ENCODE peak calls at places on chromosome 16, in five cellular contexts. One of them, this sample, is unnamed.

GRCh38 chr16:88130016-88130415 is 178.8 kb downstream of the BANP start:
- DNase-seq in skeletal muscle cell: no peak
- DNase-seq in stimulated activated CD8-positive, alpha-beta memory T cell treated with anti-CD3 and anti-CD28 coated beads, Interleukin-12 subunit alpha, Interleukin-12 subunit beta, amount 100 ng/mL, for 1 hour: no peak
- DNase-seq in right atrium auricular region: no peak
- DNase-seq in NCI-H1105 treated with DMSO at 0.1 percent for 48 hours: no peak
- DNase-seq in this sample: no peak

GRCh38 chr16:29900888-29901606 is 759 bp downstream of the ASPHD1 start:
- DNase-seq in skeletal muscle cell: no peak
- DNase-seq in stimulated activated CD8-positive, alpha-beta memory T cell treated with anti-CD3 and anti-CD28 coated beads, Interleukin-12 subunit alpha, Interleukin-12 subunit beta, amount 100 ng/mL, for 1 hour: no peak
- DNase-seq in right atrium auricular region: no peak
- DNase-seq in NCI-H1105 treated with DMSO at 0.1 percent for 48 hours: no peak
- DNase-seq in this sample: no peak

GRCh38 chr16:74700206-74701040 is at the start of gene MLKL:
- DNase-seq in skeletal muscle cell: no peak
- DNase-seq in stimulated activated CD8-positive, alpha-beta memory T cell treated with anti-CD3 and anti-CD28 coated beads, Interleukin-12 subunit alpha, Interleukin-12 subunit beta, amount 100 ng/mL, for 1 hour: peak; percentile 37
- DNase-seq in right atrium auricular region: peak; percentile 67
- DNase-seq in NCI-H1105 treated with DMSO at 0.1 percent for 48 hours: no peak
- DNase-seq in this sample: no peak

GRCh38 chr16:83701494-83701893 is 106.3 kb upstream of the HSBP1 start:
- DNase-seq in skeletal muscle cell: no peak
- DNase-seq in stimulated activated CD8-positive, alpha-beta memory T cell treated with anti-CD3 and anti-CD28 coated beads, Interleukin-12 subunit alpha, Interleukin-12 subunit beta, amount 100 ng/mL, for 1 hour: no peak
- DNase-seq in right atrium auricular region: no peak
- DNase-seq in NCI-H1105 treated with DMSO at 0.1 percent for 48 hours: no peak
- DNase-seq in this sample: no peak

GRCh38 chr16:88478115-88478514 is 25.0 kb downstream of the ZFPM1 start:
- DNase-seq in skeletal muscle cell: no peak
- DNase-seq in stimulated activated CD8-positive, alpha-beta memory T cell treated with anti-CD3 and anti-CD28 coated beads, Interleukin-12 subunit alpha, Interleukin-12 subunit beta, amount 100 ng/mL, for 1 hour: no peak
- DNase-seq in right atrium auricular region: no peak
- DNase-seq in NCI-H1105 treated with DMSO at 0.1 percent for 48 hours: no peak
- DNase-seq in this sample: no peak

GRCh38 chr16:88886915-88887521 is 20.6 kb upstream of the PABPN1L start:
- DNase-seq in skeletal muscle cell: no peak
- DNase-seq in stimulated activated CD8-positive, alpha-beta memory T cell treated with anti-CD3 and anti-CD28 coated beads, Interleukin-12 subunit alpha, Interleukin-12 subunit beta, amount 100 ng/mL, for 1 hour: no peak
- DNase-seq in right atrium auricular region: peak; percentile 72
- DNase-seq in NCI-H1105 treated with DMSO at 0.1 percent for 48 hours: no peak
- DNase-seq in this sample: no peak

GRCh38 chr16:66212426-66212825 is 154.1 kb upstream of the CDH5 start:
- DNase-seq in skeletal muscle cell: no peak
- DNase-seq in stimulated activated CD8-positive, alpha-beta memory T cell treated with anti-CD3 and anti-CD28 coated beads, Interleukin-12 subunit alpha, Interleukin-12 subunit beta, amount 100 ng/mL, for 1 hour: no peak
- DNase-seq in right atrium auricular region: peak; percentile 36
- DNase-seq in NCI-H1105 treated with DMSO at 0.1 percent for 48 hours: no peak
- DNase-seq in this sample: peak; percentile 48

GRCh38 chr16:84834403-84834772 is 14.6 kb downstream of the CRISPLD2 start:
- DNase-seq in skeletal muscle cell: no peak
- DNase-seq in stimulated activated CD8-positive, alpha-beta memory T cell treated with anti-CD3 and anti-CD28 coated beads, Interleukin-12 subunit alpha, Interleukin-12 subunit beta, amount 100 ng/mL, for 1 hour: no peak
- DNase-seq in right atrium auricular region: no peak
- DNase-seq in NCI-H1105 treated with DMSO at 0.1 percent for 48 hours: no peak
- DNase-seq in this sample: no peak

GRCh38 chr16:67336646-67337045 is 10.0 kb downstream of the LRRC36 start:
- DNase-seq in skeletal muscle cell: no peak
- DNase-seq in stimulated activated CD8-positive, alpha-beta memory T cell treated with anti-CD3 and anti-CD28 coated beads, Interleukin-12 subunit alpha, Interleukin-12 subunit beta, amount 100 ng/mL, for 1 hour: no peak
- DNase-seq in right atrium auricular region: no peak
- DNase-seq in NCI-H1105 treated with DMSO at 0.1 percent for 48 hours: no peak
- DNase-seq in this sample: no peak

GRCh38 chr16:1194665-1195392 is 30.2 kb downstream of the TPSG1 start:
- DNase-seq in skeletal muscle cell: no peak
- DNase-seq in stimulated activated CD8-positive, alpha-beta memory T cell treated with anti-CD3 and anti-CD28 coated beads, Interleukin-12 subunit alpha, Interleukin-12 subunit beta, amount 100 ng/mL, for 1 hour: no peak
- DNase-seq in right atrium auricular region: no peak
- DNase-seq in NCI-H1105 treated with DMSO at 0.1 percent for 48 hours: no peak
- DNase-seq in this sample: no peak

GRCh38 chr16:6570520-6570919 is 762.1 kb upstream of the RBFOX1 start:
- DNase-seq in skeletal muscle cell: no peak
- DNase-seq in stimulated activated CD8-positive, alpha-beta memory T cell treated with anti-CD3 and anti-CD28 coated beads, Interleukin-12 subunit alpha, Interleukin-12 subunit beta, amount 100 ng/mL, for 1 hour: no peak
- DNase-seq in right atrium auricular region: no peak
- DNase-seq in NCI-H1105 treated with DMSO at 0.1 percent for 48 hours: no peak
- DNase-seq in this sample: no peak

GRCh38 chr16:77540656-77541055 is 105.8 kb upstream of the ADAMTS18 start:
- DNase-seq in skeletal muscle cell: no peak
- DNase-seq in stimulated activated CD8-positive, alpha-beta memory T cell treated with anti-CD3 and anti-CD28 coated beads, Interleukin-12 subunit alpha, Interleukin-12 subunit beta, amount 100 ng/mL, for 1 hour: no peak
- DNase-seq in right atrium auricular region: no peak
- DNase-seq in NCI-H1105 treated with DMSO at 0.1 percent for 48 hours: no peak
- DNase-seq in this sample: no peak

GRCh38 chr16:3155181-3155580 is 20.4 kb downstream of the ZNF213 start:
- DNase-seq in skeletal muscle cell: no peak
- DNase-seq in stimulated activated CD8-positive, alpha-beta memory T cell treated with anti-CD3 and anti-CD28 coated beads, Interleukin-12 subunit alpha, Interleukin-12 subunit beta, amount 100 ng/mL, for 1 hour: no peak
- DNase-seq in right atrium auricular region: no peak
- DNase-seq in NCI-H1105 treated with DMSO at 0.1 percent for 48 hours: no peak
- DNase-seq in this sample: no peak

GRCh38 chr16:73065617-73066313 is 17.8 kb upstream of the ZFHX3 start:
- DNase-seq in skeletal muscle cell: no peak
- DNase-seq in stimulated activated CD8-positive, alpha-beta memory T cell treated with anti-CD3 and anti-CD28 coated beads, Interleukin-12 subunit alpha, Interleukin-12 subunit beta, amount 100 ng/mL, for 1 hour: no peak
- DNase-seq in right atrium auricular region: no peak
- DNase-seq in NCI-H1105 treated with DMSO at 0.1 percent for 48 hours: no peak
- DNase-seq in this sample: peak; percentile 86

GRCh38 chr16:69319826-69320730 is 8.9 kb downstream of the VPS4A start:
- DNase-seq in skeletal muscle cell: no peak
- DNase-seq in stimulated activated CD8-positive, alpha-beta memory T cell treated with anti-CD3 and anti-CD28 coated beads, Interleukin-12 subunit alpha, Interleukin-12 subunit beta, amount 100 ng/mL, for 1 hour: no peak
- DNase-seq in right atrium auricular region: no peak
- DNase-seq in NCI-H1105 treated with DMSO at 0.1 percent for 48 hours: no peak
- DNase-seq in this sample: no peak

GRCh38 chr16:17529982-17530760 is 59.4 kb upstream of the XYLT1 start:
- DNase-seq in skeletal muscle cell: no peak
- DNase-seq in stimulated activated CD8-positive, alpha-beta memory T cell treated with anti-CD3 and anti-CD28 coated beads, Interleukin-12 subunit alpha, Interleukin-12 subunit beta, amount 100 ng/mL, for 1 hour: peak; percentile 3
- DNase-seq in right atrium auricular region: no peak
- DNase-seq in NCI-H1105 treated with DMSO at 0.1 percent for 48 hours: no peak
- DNase-seq in this sample: no peak

GRCh38 chr16:35198223-35199199 is 1739.1 kb downstream of the TP53TG3F start:
- DNase-seq in skeletal muscle cell: no peak
- DNase-seq in stimulated activated CD8-positive, alpha-beta memory T cell treated with anti-CD3 and anti-CD28 coated beads, Interleukin-12 subunit alpha, Interleukin-12 subunit beta, amount 100 ng/mL, for 1 hour: no peak
- DNase-seq in right atrium auricular region: no peak
- DNase-seq in NCI-H1105 treated with DMSO at 0.1 percent for 48 hours: no peak
- DNase-seq in this sample: no peak

GRCh38 chr16:85553436-85554113 is 59.5 kb upstream of the GSE1 start:
- DNase-seq in skeletal muscle cell: no peak
- DNase-seq in stimulated activated CD8-positive, alpha-beta memory T cell treated with anti-CD3 and anti-CD28 coated beads, Interleukin-12 subunit alpha, Interleukin-12 subunit beta, amount 100 ng/mL, for 1 hour: no peak
- DNase-seq in right atrium auricular region: no peak
- DNase-seq in NCI-H1105 treated with DMSO at 0.1 percent for 48 hours: peak; percentile 65
- DNase-seq in this sample: no peak

GRCh38 chr16:23377071-23377931 is 75.2 kb downstream of the SCNN1B start:
- DNase-seq in skeletal muscle cell: no peak
- DNase-seq in stimulated activated CD8-positive, alpha-beta memory T cell treated with anti-CD3 and anti-CD28 coated beads, Interleukin-12 subunit alpha, Interleukin-12 subunit beta, amount 100 ng/mL, for 1 hour: no peak
- DNase-seq in right atrium auricular region: no peak
- DNase-seq in NCI-H1105 treated with DMSO at 0.1 percent for 48 hours: no peak
- DNase-seq in this sample: no peak

GRCh38 chr16:84950906-84951305 is 60.4 kb downstream of the ZDHHC7 start:
- DNase-seq in skeletal muscle cell: no peak
- DNase-seq in stimulated activated CD8-positive, alpha-beta memory T cell treated with anti-CD3 and anti-CD28 coated beads, Interleukin-12 subunit alpha, Interleukin-12 subunit beta, amount 100 ng/mL, for 1 hour: no peak
- DNase-seq in right atrium auricular region: no peak
- DNase-seq in NCI-H1105 treated with DMSO at 0.1 percent for 48 hours: no peak
- DNase-seq in this sample: no peak

GRCh38 chr16:64983983-64984382 is 137.9 kb downstream of the CDH11 start:
- DNase-seq in skeletal muscle cell: peak; percentile 90
- DNase-seq in stimulated activated CD8-positive, alpha-beta memory T cell treated with anti-CD3 and anti-CD28 coated beads, Interleukin-12 subunit alpha, Interleukin-12 subunit beta, amount 100 ng/mL, for 1 hour: no peak
- DNase-seq in right atrium auricular region: no peak
- DNase-seq in NCI-H1105 treated with DMSO at 0.1 percent for 48 hours: peak; percentile 25
- DNase-seq in this sample: peak; percentile 86

GRCh38 chr16:56193951-56194726 is 2.9 kb downstream of the GNAO1 start:
- DNase-seq in skeletal muscle cell: peak; percentile 13
- DNase-seq in stimulated activated CD8-positive, alpha-beta memory T cell treated with anti-CD3 and anti-CD28 coated beads, Interleukin-12 subunit alpha, Interleukin-12 subunit beta, amount 100 ng/mL, for 1 hour: no peak
- DNase-seq in right atrium auricular region: peak; percentile 83
- DNase-seq in NCI-H1105 treated with DMSO at 0.1 percent for 48 hours: peak; percentile 95
- DNase-seq in this sample: peak; percentile 92

GRCh38 chr16:1621851-1622250 is 9.7 kb downstream of the CRAMP1 start:
- DNase-seq in skeletal muscle cell: no peak
- DNase-seq in stimulated activated CD8-positive, alpha-beta memory T cell treated with anti-CD3 and anti-CD28 coated beads, Interleukin-12 subunit alpha, Interleukin-12 subunit beta, amount 100 ng/mL, for 1 hour: no peak
- DNase-seq in right atrium auricular region: no peak
- DNase-seq in NCI-H1105 treated with DMSO at 0.1 percent for 48 hours: no peak
- DNase-seq in this sample: no peak

GRCh38 chr16:53282975-53283946 is 151.0 kb upstream of the RBL2 start:
- DNase-seq in skeletal muscle cell: no peak
- DNase-seq in stimulated activated CD8-positive, alpha-beta memory T cell treated with anti-CD3 and anti-CD28 coated beads, Interleukin-12 subunit alpha, Interleukin-12 subunit beta, amount 100 ng/mL, for 1 hour: no peak
- DNase-seq in right atrium auricular region: no peak
- DNase-seq in NCI-H1105 treated with DMSO at 0.1 percent for 48 hours: peak; percentile 72
- DNase-seq in this sample: no peak

GRCh38 chr16:65624696-65625095 is 502.8 kb upstream of the CDH11 start:
- DNase-seq in skeletal muscle cell: no peak
- DNase-seq in stimulated activated CD8-positive, alpha-beta memory T cell treated with anti-CD3 and anti-CD28 coated beads, Interleukin-12 subunit alpha, Interleukin-12 subunit beta, amount 100 ng/mL, for 1 hour: no peak
- DNase-seq in right atrium auricular region: no peak
- DNase-seq in NCI-H1105 treated with DMSO at 0.1 percent for 48 hours: no peak
- DNase-seq in this sample: no peak

GRCh38 chr16:3879887-3880564 is 487 bp downstream of the CREBBP start:
- DNase-seq in skeletal muscle cell: no peak
- DNase-seq in stimulated activated CD8-positive, alpha-beta memory T cell treated with anti-CD3 and anti-CD28 coated beads, Interleukin-12 subunit alpha, Interleukin-12 subunit beta, amount 100 ng/mL, for 1 hour: peak; percentile 48
- DNase-seq in right atrium auricular region: peak; percentile 68
- DNase-seq in NCI-H1105 treated with DMSO at 0.1 percent for 48 hours: no peak
- DNase-seq in this sample: peak; percentile 90

GRCh38 chr16:57868913-57869520 is 66.7 kb upstream of the KIFC3 start:
- DNase-seq in skeletal muscle cell: no peak
- DNase-seq in stimulated activated CD8-positive, alpha-beta memory T cell treated with anti-CD3 and anti-CD28 coated beads, Interleukin-12 subunit alpha, Interleukin-12 subunit beta, amount 100 ng/mL, for 1 hour: no peak
- DNase-seq in right atrium auricular region: no peak
- DNase-seq in NCI-H1105 treated with DMSO at 0.1 percent for 48 hours: no peak
- DNase-seq in this sample: no peak

GRCh38 chr16:87210949-87211348 is 106.2 kb downstream of the C16orf95 start:
- DNase-seq in skeletal muscle cell: no peak
- DNase-seq in stimulated activated CD8-positive, alpha-beta memory T cell treated with anti-CD3 and anti-CD28 coated beads, Interleukin-12 subunit alpha, Interleukin-12 subunit beta, amount 100 ng/mL, for 1 hour: no peak
- DNase-seq in right atrium auricular region: no peak
- DNase-seq in NCI-H1105 treated with DMSO at 0.1 percent for 48 hours: no peak
- DNase-seq in this sample: no peak

GRCh38 chr16:46651305-46651704 is 30.1 kb upstream of the SHCBP1 start:
- DNase-seq in skeletal muscle cell: no peak
- DNase-seq in stimulated activated CD8-positive, alpha-beta memory T cell treated with anti-CD3 and anti-CD28 coated beads, Interleukin-12 subunit alpha, Interleukin-12 subunit beta, amount 100 ng/mL, for 1 hour: no peak
- DNase-seq in right atrium auricular region: no peak
- DNase-seq in NCI-H1105 treated with DMSO at 0.1 percent for 48 hours: no peak
- DNase-seq in this sample: no peak

GRCh38 chr16:50696575-50697420 is 3.4 kb downstream of the NOD2 start:
- DNase-seq in skeletal muscle cell: no peak
- DNase-seq in stimulated activated CD8-positive, alpha-beta memory T cell treated with anti-CD3 and anti-CD28 coated beads, Interleukin-12 subunit alpha, Interleukin-12 subunit beta, amount 100 ng/mL, for 1 hour: peak; percentile 20
- DNase-seq in right atrium auricular region: peak; percentile 91
- DNase-seq in NCI-H1105 treated with DMSO at 0.1 percent for 48 hours: no peak
- DNase-seq in this sample: no peak

GRCh38 chr16:25040543-25040942 is 25.4 kb upstream of the ARHGAP17 start:
- DNase-seq in skeletal muscle cell: no peak
- DNase-seq in stimulated activated CD8-positive, alpha-beta memory T cell treated with anti-CD3 and anti-CD28 coated beads, Interleukin-12 subunit alpha, Interleukin-12 subunit beta, amount 100 ng/mL, for 1 hour: no peak
- DNase-seq in right atrium auricular region: no peak
- DNase-seq in NCI-H1105 treated with DMSO at 0.1 percent for 48 hours: no peak
- DNase-seq in this sample: no peak

This sample was measured in osteocyte.